ENCODE peak calls at places on chromosomes 11 and 22, in seven cellular contexts. U is IMR-90, C is adrenal gland, Q is spleen, T is ovary, N is heart left ventricle, I is K562. Y is an unnamed sample.

GRCh38 chr22:28730146-28730545 is 11.5 kb downstream of the CHEK2 start:
- DNase-seq in C (no peak), N (no peak), U (no peak), Q (no peak), T (no peak), I (no peak), Y (no peak)

GRCh38 chr11:10666976-10667892 is 26.3 kb downstream of the IRAG1 start:
- DNase-seq in T (no peak), C (no peak), I (no peak), N (no peak), Q (no peak), U (peak; percentile 84), Y (no peak)

GRCh38 chr11:83284501-83285051 is 1.6 kb downstream of the CCDC90B start:
- DNase-seq in N (no peak), I (no peak), U (no peak), C (no peak), Q (no peak), T (no peak), Y (no peak)

GRCh38 chr11:75603791-75604736 is 42.0 kb downstream of the SERPINH1 start:
- DNase-seq in T (no peak), U (peak; percentile 96), Q (no peak), I (no peak), C (no peak), N (no peak), Y (no peak)

GRCh38 chr22:50123119-50123518 is 33.3 kb downstream of the MOV10L1 start:
- DNase-seq in T (no peak), N (no peak), U (no peak), C (no peak), Q (no peak), I (no peak), Y (peak; percentile 13)

GRCh38 chr11:6062691-6063358 is 32.3 kb upstream of the OR56A1 start:
- DNase-seq in N (no peak), U (no peak), C (no peak), T (no peak), I (no peak), Q (no peak), Y (no peak)

GRCh38 chr22:26234267-26234666 is 65.0 kb downstream of the SEZ6L start:
- DNase-seq in I (no peak), N (no peak), T (no peak), Q (no peak), U (no peak), C (no peak), Y (no peak)

GRCh38 chr11:7628660-7629059 is 44.6 kb downstream of the CYB5R2 start:
- DNase-seq in T (no peak), U (no peak), I (no peak), N (no peak), C (no peak), Q (no peak), Y (no peak)

GRCh38 chr11:57476223-57476882 is 16.0 kb downstream of the RTN4RL2 start:
- DNase-seq in C (no peak), Q (peak; percentile 87), U (no peak), T (peak; percentile 64), I (no peak), N (no peak), Y (no peak)

GRCh38 chr11:18277560-18278271 is 11.7 kb downstream of the SAA1 start:
- DNase-seq in N (no peak), U (peak; percentile 9), Q (no peak), C (no peak), T (no peak), I (peak; percentile 8), Y (no peak)

GRCh38 chr22:38312261-38312800 is 4.9 kb downstream of the CSNK1E start:
- DNase-seq in I (no peak), N (no peak), Q (no peak), T (no peak), C (no peak), U (peak; percentile 42), Y (no peak)

GRCh38 chr11:72584933-72585597 is 89.2 kb downstream of the PDE2A start:
- DNase-seq in N (no peak), C (no peak), I (no peak), U (no peak), Q (peak; percentile 57), T (no peak), Y (peak; percentile 57)

GRCh38 chr11:111435046-111435698 is 56.1 kb upstream of the POU2AF1 start:
- DNase-seq in U (no peak), I (no peak), Q (no peak), N (no peak), C (no peak), T (no peak), Y (peak; percentile 42)

GRCh38 chr11:69640995-69641581 is at the start of gene CCND1:
- DNase-seq in I (peak; percentile 76), U (peak; percentile 94), N (peak; percentile 81), T (no peak), Q (peak; percentile 87), C (peak; percentile 85), Y (peak; percentile 77)
- H3K4me3 ChIP-seq in I (peak within 1 kb of the TSS; percentile 54), U (peak within 1 kb of the TSS; percentile 98), N (peak within 1 kb of the TSS; percentile 96), T (peak within 1 kb of the TSS; percentile 57), Q (peak within 1 kb of the TSS; percentile 98), C (peak within 1 kb of the TSS; percentile 41), Y (peak within 1 kb of the TSS; percentile 79)

DNA sequence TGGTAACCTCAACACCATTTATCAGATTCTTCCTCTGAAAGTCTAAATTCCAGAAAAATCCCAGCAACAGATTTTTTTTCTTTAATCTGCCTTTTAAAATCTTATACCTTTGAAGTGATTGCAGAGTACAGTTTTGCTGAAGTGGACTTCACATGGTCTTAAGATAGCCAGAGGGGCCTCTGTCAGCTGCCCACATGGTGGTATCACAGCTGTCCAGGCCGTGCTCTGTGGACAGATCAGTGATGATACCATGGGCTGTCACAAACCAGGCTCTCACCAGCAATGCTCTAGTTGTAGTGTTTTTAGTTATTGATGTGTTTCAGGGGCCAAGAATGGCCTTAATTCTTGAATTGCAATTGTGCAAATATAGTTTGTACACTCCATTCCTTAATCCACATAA is 44.0 kb downstream of the PARVA start:
- DNase-seq in U (no peak), T (no peak), C (no peak), I (no peak), Q (no peak), N (no peak), Y (no peak)
- H3K4me1 ChIP-seq in U (peaks cover 15% of the 10 kb centered on the region), T (peaks cover 10% of the 10 kb centered on the region), C (no peaks in the 10 kb centered on the region), I (peaks cover 11% of the 10 kb centered on the region), Q (no peaks in the 10 kb centered on the region), N (peaks cover 14% of the 10 kb centered on the region), Y (no peaks in the 10 kb centered on the region)

DNA sequence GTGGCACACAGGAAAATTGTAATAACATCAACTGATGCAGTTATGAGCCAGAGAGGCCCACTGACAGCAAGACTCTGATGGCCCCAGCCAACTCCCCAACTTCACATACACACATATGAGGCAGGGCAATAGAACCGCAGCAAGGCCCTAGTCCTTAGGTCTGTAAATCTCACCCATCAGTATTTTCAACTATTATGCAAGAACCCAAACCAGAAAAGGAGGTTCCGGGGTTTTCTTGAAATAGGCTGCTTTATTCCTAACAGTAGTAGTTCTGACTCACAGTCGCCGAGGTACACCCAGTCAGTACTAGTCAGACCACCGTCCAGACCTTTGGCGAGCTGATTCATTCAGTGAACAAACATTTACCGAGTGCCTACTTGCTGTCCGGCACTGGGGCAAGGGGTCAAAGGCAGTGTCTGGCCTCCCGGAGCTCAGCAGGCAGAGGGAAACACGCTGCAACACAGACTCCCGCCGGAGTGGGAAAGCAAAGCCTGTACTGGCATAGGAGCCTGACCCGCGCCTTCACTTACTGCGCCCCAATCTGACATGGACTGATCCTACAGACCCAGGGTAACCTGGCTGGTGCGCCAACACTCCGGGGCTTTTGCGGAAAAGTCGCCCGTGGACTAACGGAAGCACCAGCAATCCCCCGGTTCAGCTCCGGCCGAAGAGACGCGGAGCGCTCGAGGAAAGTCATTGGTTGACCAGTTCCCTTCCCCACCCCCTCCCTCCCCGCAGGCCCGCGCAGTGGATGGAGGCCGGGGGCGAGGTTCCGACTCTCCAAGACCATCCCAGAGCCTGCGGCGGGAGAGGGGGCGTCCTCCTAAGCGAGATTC is 1.3 kb downstream of the PLEKHA7 start:
- DNase-seq in U (peak; percentile 52), I (no peak), N (peak; percentile 53), Q (peak; percentile 73), C (no peak), T (peak; percentile 42), Y (peak; percentile 74)
- TF ChIP-seq POLR2A in U (no peak), I (no peak), N (no peak), Q (no peak), C (no peak), T (no peak), Y (no peak)

GRCh38 chr11:128496249-128496648 is 91.1 kb downstream of the ETS1 start:
- DNase-seq in T (no peak), I (no peak), U (no peak), N (no peak), Q (no peak), C (no peak), Y (no peak)
- H3K4me3 ChIP-seq in T (no peak overlapping the region), I (no peak overlapping the region), U (no peak overlapping the region), N (peak overlapping the region; percentile 32), Q (no peak overlapping the region), C (no peak overlapping the region), Y (no peak overlapping the region)